ENCODE peak calls at places on chromosome 22, in eight cellular contexts. Y is stomach, R is sigmoid colon, T is spleen, W is suprapubic skin, G is K562, J is GM12878, M is prostate gland. O is an unnamed sample. For H3K36me3, the result is how much of the 10 kb centered on the place peaks cover.

GRCh38 chr22:46674367-46674781 is 54.2 kb downstream of the GRAMD4 start:
- DNase-seq in J (no peak), W (peak), R (peak), T (peak), Y (peak), G (no peak), M (no peak), O (no peak)

GRCh38 chr22:35070451-35071093 is 4.6 kb downstream of the ISX start:
- DNase-seq in R (no peak), T (no peak), Y (no peak), M (no peak), W (no peak), G (no peak), J (no peak), O (no peak)

GRCh38 chr22:33923660-33924246 is 3.5 kb upstream of the LARGE1 start:
- DNase-seq in G (peak), T (no peak), Y (peak), M (peak), J (no peak), W (no peak), R (peak), O (no peak)

GRCh38 chr22:28601915-28602314 is 77.7 kb downstream of the TTC28 start:
- DNase-seq in M (no peak), Y (no peak), W (no peak), J (no peak), R (no peak), T (no peak), G (no peak), O (no peak)

GRCh38 chr22:23893446-23893956 is 682 bp upstream of the MIF start:
- DNase-seq in T (no peak), R (peak), W (no peak), G (no peak), Y (no peak), M (no peak), J (no peak), O (no peak)

GRCh38 chr22:19958083-19959042 is 16.7 kb upstream of the TXNRD2 start:
- DNase-seq in J (no peak), R (peak), W (peak), T (peak), G (no peak), Y (no peak), M (no peak), O (no peak)

GRCh38 chr22:44804327-44804726 is 52.0 kb downstream of the ARHGAP8 start:
- DNase-seq in T (no peak), W (no peak), J (no peak), R (no peak), G (no peak), Y (no peak), M (no peak), O (no peak)

GRCh38 chr22:18121436-18122253 is 11.0 kb downstream of the TUBA8 start:
- DNase-seq in J (no peak), T (no peak), G (no peak), Y (no peak), M (no peak), W (no peak), R (no peak), O (no peak)

GRCh38 chr22:43343262-43343988 is at the start of gene SCUBE1:
- DNase-seq in Y (peak), J (no peak), T (peak), M (peak), W (no peak), R (no peak), G (peak), O (no peak)

GRCh38 chr22:19875531-19876313 is 21.0 kb upstream of the GNB1L start:
- DNase-seq in J (no peak), T (peak), W (peak), M (no peak), R (peak), Y (no peak), G (no peak), O (no peak)

GRCh38 chr22:40635940-40636379 is 559 bp downstream of the MRTFA start:
- DNase-seq in W (peak), M (no peak), Y (peak), G (no peak), J (no peak), T (no peak), R (peak), O (no peak)

GRCh38 chr22:22110548-22111266 is 128.1 kb upstream of the TOP3B start:
- DNase-seq in W (no peak), Y (no peak), R (no peak), T (peak), G (peak), M (no peak), J (peak), O (no peak)

GRCh38 chr22:20210473-20211059 is 57.6 kb downstream of the RTN4R start:
- DNase-seq in T (no peak), W (no peak), Y (no peak), R (no peak), J (no peak), G (no peak), M (no peak), O (no peak)

GRCh38 chr22:46057762-46058420 is 80.9 kb upstream of the WNT7B start:
- DNase-seq in W (peak), T (peak), R (peak), J (peak), M (peak), G (no peak), Y (peak), O (no peak)

GRCh38 chr22:19730662-19731360 is 7.5 kb downstream of the GP1BB start:
- DNase-seq in Y (peak), J (no peak), G (peak), W (peak), T (peak), R (peak), M (peak), O (peak)

GRCh38 chr22:47337161-47337621 is 574.7 kb downstream of the TBC1D22A start:
- DNase-seq in R (no peak), W (no peak), Y (no peak), G (peak), M (peak), T (no peak), J (no peak), O (no peak)

GRCh38 chr22:39592104-39593060 is 21.8 kb downstream of the CACNA1I start:
- DNase-seq in W (no peak), M (peak), R (peak), G (no peak), Y (peak), T (no peak), J (no peak), O (no peak)

GRCh38 chr22:46466255-46466676 is 71.2 kb downstream of the CELSR1 start:
- DNase-seq in G (no peak), W (peak), Y (no peak), R (no peak), M (no peak), J (no peak), T (no peak), O (no peak)

GRCh38 chr22:48489551-48490512 is 1337.8 kb downstream of the BRD1 start:
- DNase-seq in T (peak), Y (peak), R (peak), J (no peak), W (peak), M (no peak), G (no peak), O (no peak)
- H3K4me3 ChIP-seq in T (peak), Y (peak), R (no peak), J (no peak), W (peak), M (peak), G (no peak), O (peak)

GRCh38 chr22:49967333-49968241 is 7.0 kb downstream of the PIM3 start:
- DNase-seq in J (no peak), M (peak), W (peak), G (no peak), T (peak), R (peak), Y (peak), O (no peak)

GRCh38 chr22:49968313-49968830 is 7.8 kb downstream of the PIM3 start:
- DNase-seq in T (peak), R (no peak), J (no peak), M (no peak), Y (peak), G (no peak), W (peak), O (no peak)

GRCh38 chr22:49966041-49966715 is 5.6 kb downstream of the PIM3 start:
- DNase-seq in R (peak), G (no peak), Y (peak), M (no peak), W (peak), J (no peak), T (peak), O (no peak)

GRCh38 chr22:49965291-49966040 is 4.9 kb downstream of the PIM3 start:
- DNase-seq in W (peak), Y (peak), J (no peak), G (no peak), R (peak), T (peak), M (no peak), O (no peak)

DNA sequence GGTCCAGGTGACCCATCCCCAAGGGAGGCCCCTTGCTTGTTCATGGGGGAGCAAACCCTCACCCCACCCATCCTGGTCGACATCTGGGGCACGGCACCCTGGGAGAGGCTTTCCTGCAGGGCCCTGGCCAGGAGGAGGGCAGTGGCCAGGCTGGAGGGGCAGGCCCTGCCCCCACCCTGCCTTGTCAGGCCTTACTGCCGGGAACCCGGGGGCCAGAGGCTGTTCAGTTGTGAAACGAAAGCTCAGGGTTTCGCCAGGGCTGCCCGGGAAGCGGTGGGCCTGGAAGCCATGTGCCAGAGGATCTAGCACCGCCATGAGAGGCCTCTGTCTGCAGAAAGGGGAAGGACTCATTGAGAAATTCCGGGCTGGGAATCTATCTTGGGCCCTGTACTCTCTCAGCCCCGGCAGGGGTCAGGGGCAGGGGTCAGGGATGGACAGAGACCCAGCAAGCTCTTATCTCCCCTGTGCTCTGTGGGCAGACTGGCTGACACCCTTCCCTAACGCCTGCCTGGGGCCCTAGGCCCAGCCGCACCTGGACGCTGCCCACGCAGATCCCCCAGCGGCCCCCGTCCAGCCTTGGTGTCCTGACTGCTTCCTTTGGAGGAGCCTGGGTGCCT is 6.3 kb downstream of the PIM3 start:
- DNase-seq in J (no peak), Y (peak), M (no peak), R (peak), T (peak), G (peak), W (peak), O (no peak)
- H3K36me3 ChIP-seq in J (under half), Y (under half), M (under half), R (under half), T (under half), G (under half), W (under half), O (under half)

DNA sequence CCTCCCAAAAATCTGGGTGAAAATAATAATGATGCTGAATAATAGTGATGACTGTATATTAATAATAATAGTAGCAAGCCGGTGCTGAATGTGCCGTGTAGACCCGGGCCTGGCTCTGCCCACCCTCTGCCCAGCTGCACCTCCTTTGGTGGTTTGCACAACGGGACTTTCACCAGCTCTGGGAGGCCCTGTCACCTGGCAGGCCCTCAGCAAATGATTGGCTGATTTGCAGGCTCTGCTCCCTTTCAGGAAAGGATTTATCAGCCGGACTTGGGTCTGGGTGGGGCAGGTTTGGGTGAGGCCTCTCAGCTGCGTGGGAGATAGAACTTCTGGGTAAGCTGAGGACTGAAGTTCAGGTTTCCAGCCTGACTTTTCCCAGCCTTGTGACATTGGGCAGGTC is 21.4 kb downstream of the KIAA1671 start:
- DNase-seq in W (no peak), T (no peak), Y (peak), J (no peak), G (no peak), M (no peak), R (no peak), O (no peak)
- TF ChIP-seq POLR2AphosphoS5 in W (no peak), T (no peak), Y (no peak), J (no peak), G (no peak), M (no peak), R (no peak), O (no peak)

GRCh38 chr22:16608931-16609330 is 16.3 kb upstream of the CCT8L2 start:
- DNase-seq in J (no peak), T (no peak), W (no peak), R (no peak), M (no peak), G (no peak), Y (no peak), O (no peak)
- H3K4me3 ChIP-seq in J (no peak), T (no peak), W (peak), R (no peak), M (no peak), G (no peak), Y (peak), O (no peak)

DNA sequence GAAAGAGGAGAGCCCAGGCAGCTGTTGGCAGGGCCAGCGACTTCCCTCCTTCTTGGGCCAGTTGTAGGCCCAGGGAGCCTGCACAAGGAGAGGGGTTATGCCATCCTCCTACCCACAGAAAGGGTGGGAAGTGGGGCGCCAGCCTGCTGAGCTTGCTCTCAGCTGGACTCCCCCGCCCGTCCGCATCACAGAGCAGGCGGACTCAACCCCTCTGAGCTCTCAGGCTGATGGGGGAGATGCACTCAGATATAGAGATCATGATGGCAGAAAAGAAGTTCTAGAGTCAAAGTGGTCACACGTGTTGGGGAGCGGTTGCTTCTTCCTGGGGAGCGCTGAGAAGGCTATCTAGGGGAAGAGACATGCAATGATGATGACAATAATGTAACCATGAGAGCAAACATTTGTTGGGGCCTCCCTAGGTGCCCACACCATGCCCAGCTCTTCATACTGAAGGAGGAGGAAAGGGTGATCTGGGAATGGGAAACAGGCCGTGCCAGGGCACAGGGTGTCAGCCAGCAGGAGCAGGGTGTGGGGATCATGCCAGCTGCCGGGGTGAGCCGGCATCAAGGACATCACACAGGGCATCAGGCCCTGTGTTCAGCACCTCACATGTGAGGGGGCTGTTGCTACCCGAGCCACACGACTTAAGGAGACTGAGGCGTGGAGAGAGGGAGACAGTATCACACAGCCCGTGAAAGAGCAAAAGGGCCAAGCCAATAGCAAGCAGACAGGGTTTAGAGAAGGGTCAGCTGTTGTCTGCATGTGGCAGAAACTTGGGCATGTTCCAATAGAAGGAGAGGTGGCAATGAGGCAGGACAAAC is 7.7 kb downstream of the SLC35E4 start:
- DNase-seq in R (no peak), Y (no peak), G (no peak), W (no peak), T (no peak), M (no peak), J (no peak), O (no peak)
- H3K36me3 ChIP-seq in R (under half), Y (under half), G (under half), W (under half), T (under half), M (under half), J (under half), O (under half)

GRCh38 chr22:38397189-38398097 is 57.6 kb downstream of the KCNJ4 start:
- DNase-seq in G (peak), Y (no peak), R (no peak), J (no peak), W (peak), M (no peak), T (peak), O (no peak)
- TF ChIP-seq POLR2AphosphoS5 in G (peak), Y (peak), R (peak), J (no peak), W (no peak), M (no peak), T (peak), O (peak)

O was measured in SK-N-MC.